ENCODE peak calls at places on chromosomes 1 and 21, in eight cellular contexts. One of them, this sample, is unnamed.

GRCh38 chr21:33403786-33404571 is 766 bp downstream of the IFNGR2 start:
- DNase-seq in fibroblast of mammary gland: peak
- DNase-seq in neural progenitor cell: peak
- DNase-seq in OCI-LY7: peak
- DNase-seq in fibroblast of lung: peak
- DNase-seq in HFFc6: peak
- DNase-seq in heart left ventricle: peak
- DNase-seq in brain microvascular endothelial cell: peak
- DNase-seq in this sample: peak

GRCh38 chr1:42847111-42847580 is 733 bp downstream of the ZNF691 start:
- DNase-seq in fibroblast of mammary gland: no peak
- DNase-seq in heart left ventricle: no peak
- DNase-seq in OCI-LY7: peak
- DNase-seq in fibroblast of lung: no peak
- DNase-seq in HFFc6: no peak
- DNase-seq in brain microvascular endothelial cell: no peak
- DNase-seq in neural progenitor cell: no peak
- DNase-seq in this sample: no peak

GRCh38 chr1:209937996-209938959 is at the start of gene SYT14:
- DNase-seq in fibroblast of lung: peak
- DNase-seq in OCI-LY7: no peak
- DNase-seq in heart left ventricle: no peak
- DNase-seq in brain microvascular endothelial cell: peak
- DNase-seq in HFFc6: peak
- DNase-seq in neural progenitor cell: peak
- DNase-seq in fibroblast of mammary gland: no peak
- DNase-seq in this sample: peak

GRCh38 chr21:45482899-45483821 is 59.1 kb downstream of the SLC19A1 start:
- DNase-seq in OCI-LY7: no peak
- DNase-seq in fibroblast of mammary gland: no peak
- DNase-seq in HFFc6: no peak
- DNase-seq in neural progenitor cell: no peak
- DNase-seq in heart left ventricle: no peak
- DNase-seq in brain microvascular endothelial cell: no peak
- DNase-seq in fibroblast of lung: no peak
- DNase-seq in this sample: no peak

GRCh38 chr1:240174734-240175133 is 83.1 kb downstream of the FMN2 start:
- DNase-seq in fibroblast of mammary gland: no peak
- DNase-seq in fibroblast of lung: no peak
- DNase-seq in heart left ventricle: no peak
- DNase-seq in HFFc6: no peak
- DNase-seq in brain microvascular endothelial cell: no peak
- DNase-seq in neural progenitor cell: no peak
- DNase-seq in OCI-LY7: no peak
- DNase-seq in this sample: no peak

GRCh38 chr1:151816548-151816947 is 11.3 kb upstream of the LINGO4 start:
- DNase-seq in neural progenitor cell: no peak
- DNase-seq in fibroblast of lung: no peak
- DNase-seq in HFFc6: no peak
- DNase-seq in OCI-LY7: no peak
- DNase-seq in heart left ventricle: no peak
- DNase-seq in fibroblast of mammary gland: no peak
- DNase-seq in brain microvascular endothelial cell: no peak
- DNase-seq in this sample: no peak

GRCh38 chr1:183022202-183023145 is 746 bp upstream of the LAMC1 start:
- DNase-seq in HFFc6: peak
- DNase-seq in neural progenitor cell: peak
- DNase-seq in OCI-LY7: peak
- DNase-seq in fibroblast of lung: peak
- DNase-seq in heart left ventricle: peak
- DNase-seq in brain microvascular endothelial cell: peak
- DNase-seq in fibroblast of mammary gland: peak
- DNase-seq in this sample: peak

GRCh38 chr21:46066843-46067331 is 31.0 kb upstream of the COL6A2 start:
- DNase-seq in OCI-LY7: no peak
- DNase-seq in heart left ventricle: no peak
- DNase-seq in neural progenitor cell: peak
- DNase-seq in fibroblast of lung: peak
- DNase-seq in fibroblast of mammary gland: peak
- DNase-seq in brain microvascular endothelial cell: no peak
- DNase-seq in HFFc6: no peak
- DNase-seq in this sample: peak

GRCh38 chr1:16051039-16051438 is 7.5 kb downstream of the CLCNKB start:
- DNase-seq in neural progenitor cell: no peak
- DNase-seq in heart left ventricle: no peak
- DNase-seq in OCI-LY7: no peak
- DNase-seq in fibroblast of mammary gland: no peak
- DNase-seq in brain microvascular endothelial cell: no peak
- DNase-seq in fibroblast of lung: no peak
- DNase-seq in HFFc6: no peak
- DNase-seq in this sample: no peak

GRCh38 chr1:159088050-159088449 is 11.5 kb upstream of the AIM2 start:
- DNase-seq in heart left ventricle: no peak
- DNase-seq in neural progenitor cell: no peak
- DNase-seq in OCI-LY7: no peak
- DNase-seq in HFFc6: peak
- DNase-seq in fibroblast of lung: peak
- DNase-seq in brain microvascular endothelial cell: peak
- DNase-seq in fibroblast of mammary gland: peak
- DNase-seq in this sample: no peak

GRCh38 chr1:26351591-26352337 is 2.2 kb downstream of the CRYBG2 start:
- DNase-seq in fibroblast of lung: peak
- DNase-seq in brain microvascular endothelial cell: peak
- DNase-seq in neural progenitor cell: peak
- DNase-seq in OCI-LY7: no peak
- DNase-seq in heart left ventricle: no peak
- DNase-seq in HFFc6: peak
- DNase-seq in fibroblast of mammary gland: peak
- DNase-seq in this sample: peak

GRCh38 chr1:84665703-84666317 is 24.5 kb downstream of the SSX2IP start:
- DNase-seq in heart left ventricle: no peak
- DNase-seq in fibroblast of lung: peak
- DNase-seq in neural progenitor cell: no peak
- DNase-seq in brain microvascular endothelial cell: no peak
- DNase-seq in HFFc6: no peak
- DNase-seq in OCI-LY7: no peak
- DNase-seq in fibroblast of mammary gland: peak
- DNase-seq in this sample: no peak

GRCh38 chr21:36282568-36283230 is 37.3 kb upstream of the MORC3 start:
- DNase-seq in brain microvascular endothelial cell: peak
- DNase-seq in OCI-LY7: no peak
- DNase-seq in HFFc6: peak
- DNase-seq in heart left ventricle: no peak
- DNase-seq in fibroblast of lung: peak
- DNase-seq in fibroblast of mammary gland: peak
- DNase-seq in neural progenitor cell: no peak
- DNase-seq in this sample: no peak

GRCh38 chr1:39132505-39133339 is 71.8 kb upstream of the MACF1 start:
- DNase-seq in heart left ventricle: peak
- DNase-seq in neural progenitor cell: peak
- DNase-seq in OCI-LY7: no peak
- DNase-seq in fibroblast of lung: peak
- DNase-seq in brain microvascular endothelial cell: peak
- DNase-seq in HFFc6: peak
- DNase-seq in fibroblast of mammary gland: peak
- DNase-seq in this sample: peak
- TF ChIP-seq CTCF in heart left ventricle: peak
- TF ChIP-seq CTCF in neural progenitor cell: peak
- TF ChIP-seq CTCF in OCI-LY7: no peak
- TF ChIP-seq CTCF in fibroblast of lung: no peak
- TF ChIP-seq CTCF in brain microvascular endothelial cell: peak
- TF ChIP-seq CTCF in HFFc6: peak
- TF ChIP-seq CTCF in fibroblast of mammary gland: no peak
- TF ChIP-seq CTCF in this sample: no peak

GRCh38 chr1:30673395-30673794 is 50.0 kb downstream of the MATN1 start:
- DNase-seq in fibroblast of mammary gland: no peak
- DNase-seq in heart left ventricle: no peak
- DNase-seq in neural progenitor cell: no peak
- DNase-seq in fibroblast of lung: no peak
- DNase-seq in HFFc6: no peak
- DNase-seq in brain microvascular endothelial cell: no peak
- DNase-seq in OCI-LY7: no peak
- DNase-seq in this sample: no peak

GRCh38 chr1:30675289-30675688 is 48.1 kb downstream of the MATN1 start:
- DNase-seq in HFFc6: no peak
- DNase-seq in heart left ventricle: no peak
- DNase-seq in neural progenitor cell: no peak
- DNase-seq in fibroblast of lung: no peak
- DNase-seq in OCI-LY7: no peak
- DNase-seq in fibroblast of mammary gland: no peak
- DNase-seq in brain microvascular endothelial cell: no peak
- DNase-seq in this sample: no peak

GRCh38 chr1:30677471-30677870 is 45.9 kb downstream of the MATN1 start:
- DNase-seq in heart left ventricle: no peak
- DNase-seq in brain microvascular endothelial cell: no peak
- DNase-seq in OCI-LY7: no peak
- DNase-seq in neural progenitor cell: no peak
- DNase-seq in HFFc6: no peak
- DNase-seq in fibroblast of lung: no peak
- DNase-seq in fibroblast of mammary gland: no peak
- DNase-seq in this sample: no peak

GRCh38 chr1:30678209-30678608 is 45.2 kb downstream of the MATN1 start:
- DNase-seq in fibroblast of mammary gland: no peak
- DNase-seq in fibroblast of lung: no peak
- DNase-seq in brain microvascular endothelial cell: no peak
- DNase-seq in heart left ventricle: no peak
- DNase-seq in HFFc6: no peak
- DNase-seq in neural progenitor cell: no peak
- DNase-seq in OCI-LY7: no peak
- DNase-seq in this sample: no peak

DNA sequence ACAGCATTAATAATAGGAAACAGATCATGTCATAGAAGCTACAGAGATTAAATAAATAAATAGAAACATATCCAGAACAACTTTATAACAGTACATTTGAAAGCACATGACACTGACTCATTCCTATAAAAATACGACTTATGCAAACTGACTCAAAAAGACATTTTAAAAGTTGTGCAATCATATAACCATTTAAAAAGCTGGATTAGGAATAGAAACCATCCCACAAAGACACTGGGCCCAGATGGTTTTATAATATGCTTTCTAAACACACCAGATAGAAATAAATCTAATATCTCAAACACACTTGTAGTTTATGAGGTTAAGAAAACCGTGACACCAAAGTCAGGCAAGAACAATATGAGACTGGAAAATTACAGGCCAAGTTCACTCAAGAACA is 47.6 kb downstream of the MATN1 start:
- DNase-seq in fibroblast of lung: peak
- DNase-seq in heart left ventricle: no peak
- DNase-seq in HFFc6: peak
- DNase-seq in neural progenitor cell: no peak
- DNase-seq in fibroblast of mammary gland: peak
- DNase-seq in OCI-LY7: no peak
- DNase-seq in brain microvascular endothelial cell: no peak
- DNase-seq in this sample: no peak
- TF ChIP-seq CTCF in fibroblast of lung: no peak
- TF ChIP-seq CTCF in heart left ventricle: no peak
- TF ChIP-seq CTCF in HFFc6: no peak
- TF ChIP-seq CTCF in neural progenitor cell: no peak
- TF ChIP-seq CTCF in fibroblast of mammary gland: no peak
- TF ChIP-seq CTCF in OCI-LY7: no peak
- TF ChIP-seq CTCF in brain microvascular endothelial cell: no peak
- TF ChIP-seq CTCF in this sample: no peak

GRCh38 chr1:1040004-1040991 is 20.4 kb downstream of the AGRN start:
- DNase-seq in brain microvascular endothelial cell: peak
- DNase-seq in heart left ventricle: peak
- DNase-seq in OCI-LY7: peak
- DNase-seq in neural progenitor cell: peak
- DNase-seq in fibroblast of lung: peak
- DNase-seq in fibroblast of mammary gland: peak
- DNase-seq in HFFc6: peak
- DNase-seq in this sample: peak

GRCh38 chr1:1035291-1035931 is 15.5 kb downstream of the AGRN start:
- DNase-seq in HFFc6: no peak
- DNase-seq in brain microvascular endothelial cell: no peak
- DNase-seq in heart left ventricle: no peak
- DNase-seq in neural progenitor cell: no peak
- DNase-seq in fibroblast of mammary gland: no peak
- DNase-seq in OCI-LY7: no peak
- DNase-seq in fibroblast of lung: no peak
- DNase-seq in this sample: no peak

GRCh38 chr1:1038694-1039093 is 18.8 kb downstream of the AGRN start:
- DNase-seq in brain microvascular endothelial cell: no peak
- DNase-seq in fibroblast of lung: no peak
- DNase-seq in HFFc6: no peak
- DNase-seq in fibroblast of mammary gland: no peak
- DNase-seq in heart left ventricle: no peak
- DNase-seq in neural progenitor cell: no peak
- DNase-seq in OCI-LY7: peak
- DNase-seq in this sample: no peak

GRCh38 chr1:1039145-1039910 is 19.4 kb downstream of the AGRN start:
- DNase-seq in fibroblast of mammary gland: no peak
- DNase-seq in heart left ventricle: no peak
- DNase-seq in brain microvascular endothelial cell: no peak
- DNase-seq in neural progenitor cell: no peak
- DNase-seq in HFFc6: no peak
- DNase-seq in fibroblast of lung: no peak
- DNase-seq in OCI-LY7: no peak
- DNase-seq in this sample: no peak

GRCh38 chr1:1037366-1038327 is 17.7 kb downstream of the AGRN start:
- DNase-seq in HFFc6: no peak
- DNase-seq in fibroblast of mammary gland: no peak
- DNase-seq in heart left ventricle: no peak
- DNase-seq in neural progenitor cell: no peak
- DNase-seq in fibroblast of lung: no peak
- DNase-seq in brain microvascular endothelial cell: no peak
- DNase-seq in OCI-LY7: no peak
- DNase-seq in this sample: no peak
- TF ChIP-seq CTCF in HFFc6: no peak
- TF ChIP-seq CTCF in fibroblast of mammary gland: no peak
- TF ChIP-seq CTCF in heart left ventricle: no peak
- TF ChIP-seq CTCF in neural progenitor cell: no peak
- TF ChIP-seq CTCF in fibroblast of lung: no peak
- TF ChIP-seq CTCF in brain microvascular endothelial cell: no peak
- TF ChIP-seq CTCF in OCI-LY7: no peak
- TF ChIP-seq CTCF in this sample: no peak

DNA sequence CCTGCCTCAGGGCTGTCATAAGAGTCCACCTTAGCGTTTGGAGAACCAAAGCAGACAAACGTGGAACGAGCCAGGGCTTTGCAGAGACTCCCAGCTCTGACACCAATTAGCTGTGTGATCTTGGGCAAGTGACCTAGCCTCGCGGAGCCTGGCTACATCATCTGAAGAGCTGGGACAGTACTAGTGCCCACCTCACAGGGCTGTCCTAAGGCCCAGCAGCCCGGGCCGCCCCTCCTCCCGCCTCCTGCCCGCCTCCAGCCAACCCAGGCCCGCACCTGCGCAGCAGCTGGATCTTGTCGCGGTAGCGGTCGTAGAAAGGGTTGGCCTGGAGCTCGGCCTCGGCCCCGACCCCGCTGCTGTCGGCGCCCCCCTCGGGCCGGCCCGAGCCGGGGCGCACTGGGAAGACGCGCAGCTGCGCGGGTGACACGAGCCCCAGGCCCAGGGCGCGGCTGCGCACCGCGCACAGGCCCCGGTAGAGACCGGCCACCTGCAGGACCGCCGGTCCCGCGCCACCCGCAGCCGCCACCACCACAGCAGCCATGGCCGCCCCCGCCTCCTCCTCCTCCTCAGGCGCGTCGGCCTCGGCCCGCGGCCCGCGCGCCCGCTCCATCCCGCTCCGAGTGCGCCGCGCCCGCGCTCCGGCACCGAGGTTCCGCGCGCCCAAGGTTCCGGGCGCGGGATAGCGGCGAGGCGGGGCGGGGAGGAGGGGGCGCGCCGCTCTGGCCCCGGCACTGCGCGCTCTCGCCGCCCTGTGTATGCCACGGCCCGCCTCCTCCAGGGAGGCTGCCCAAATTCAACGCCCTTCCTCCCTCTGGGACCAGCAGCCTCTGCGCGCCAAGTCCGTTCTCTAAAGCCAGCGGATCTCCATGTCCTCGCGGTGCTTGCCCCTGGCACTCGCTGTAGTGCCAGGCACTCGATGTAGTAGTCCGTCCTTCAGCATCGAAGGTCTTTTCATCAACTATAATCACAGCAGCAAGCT is at the start of gene ATPAF1:
- DNase-seq in fibroblast of lung: peak
- DNase-seq in neural progenitor cell: peak
- DNase-seq in fibroblast of mammary gland: peak
- DNase-seq in brain microvascular endothelial cell: peak
- DNase-seq in HFFc6: peak
- DNase-seq in OCI-LY7: peak
- DNase-seq in heart left ventricle: peak
- DNase-seq in this sample: peak
- TF ChIP-seq CTCF in fibroblast of lung: no peak
- TF ChIP-seq CTCF in neural progenitor cell: peak
- TF ChIP-seq CTCF in fibroblast of mammary gland: no peak
- TF ChIP-seq CTCF in brain microvascular endothelial cell: no peak
- TF ChIP-seq CTCF in HFFc6: no peak
- TF ChIP-seq CTCF in OCI-LY7: peak
- TF ChIP-seq CTCF in heart left ventricle: no peak
- TF ChIP-seq CTCF in this sample: no peak

This sample was measured in nephron progenitor cell.